ENCODE peak calls at places on chromosome 6, in six cellular contexts. B is GM23338, F is GM12878, S is K562, M is HCT116, U is HepG2. A is an unnamed sample. For H4K20me1, the result is how much of the 10 kb centered on the place peaks cover.

GRCh38 chr6:25635886-25636317 is 16.1 kb upstream of the SCGN start:
- DNase-seq in M (no peak), B (no peak), U (peak), S (no peak), F (no peak), A (no peak)

GRCh38 chr6:72976389-72976900 is 248.9 kb downstream of the KHDC1L start:
- DNase-seq in S (no peak), B (no peak), M (no peak), F (no peak), U (no peak), A (no peak)

GRCh38 chr6:100663219-100663863 is 198.6 kb upstream of the SIM1 start:
- DNase-seq in U (peak), F (no peak), M (no peak), S (no peak), B (no peak), A (no peak)

GRCh38 chr6:90948540-90948939 is 361.7 kb upstream of the MAP3K7 start:
- DNase-seq in S (no peak), B (no peak), F (no peak), M (no peak), U (no peak), A (no peak)

GRCh38 chr6:140138311-140138994 is 764.0 kb upstream of the CITED2 start:
- DNase-seq in F (no peak), B (no peak), S (no peak), M (no peak), U (no peak), A (no peak)

GRCh38 chr6:3350252-3350826 is 91.6 kb downstream of the PSMG4 start:
- DNase-seq in S (no peak), B (no peak), M (no peak), U (no peak), F (no peak), A (no peak)

GRCh38 chr6:5053864-5054426 is 31.2 kb upstream of the PPP1R3G start:
- DNase-seq in S (no peak), F (no peak), B (no peak), U (no peak), M (no peak), A (no peak)

GRCh38 chr6:56739836-56740815 is 97.4 kb upstream of the DST start:
- DNase-seq in U (peak), S (no peak), F (no peak), B (no peak), M (no peak), A (no peak)

GRCh38 chr6:1867197-1867596 is 257.5 kb downstream of the FOXC1 start:
- DNase-seq in S (no peak), M (no peak), B (no peak), F (no peak), U (no peak), A (no peak)

GRCh38 chr6:54716869-54717268 is 129.7 kb upstream of the FAM83B start:
- DNase-seq in M (no peak), B (no peak), F (no peak), S (no peak), U (no peak), A (no peak)

GRCh38 chr6:137904822-137905617 is 38.0 kb downstream of the TNFAIP3 start:
- DNase-seq in S (no peak), M (no peak), U (no peak), F (no peak), B (no peak), A (no peak)

GRCh38 chr6:75735491-75736186 is 13.4 kb upstream of the MYO6 start:
- DNase-seq in S (no peak), F (peak), U (peak), B (no peak), M (peak), A (no peak)

GRCh38 chr6:159969921-159970320 is 1.0 kb downstream of the IGF2R start:
- DNase-seq in S (no peak), U (peak), M (peak), F (no peak), B (peak), A (peak)

GRCh38 chr6:27375613-27376079 is 12.9 kb upstream of the ZNF391 start:
- DNase-seq in F (no peak), U (no peak), S (peak), B (peak), M (no peak), A (no peak)

GRCh38 chr6:31510007-31510406 is 12.1 kb downstream of the MICB start:
- DNase-seq in U (no peak), F (no peak), B (no peak), M (no peak), S (no peak), A (no peak)

GRCh38 chr6:141963543-141964295 is 169.0 kb upstream of the GJE1 start:
- DNase-seq in S (no peak), F (no peak), U (no peak), B (no peak), M (no peak), A (no peak)

GRCh38 chr6:121917263-121917829 is 481.9 kb downstream of the GJA1 start:
- DNase-seq in F (no peak), S (no peak), M (no peak), B (no peak), U (no peak), A (no peak)

GRCh38 chr6:145848555-145848954 is 34.0 kb upstream of the FBXO30 start:
- DNase-seq in U (no peak), M (no peak), S (no peak), F (no peak), B (no peak), A (peak)

GRCh38 chr6:122202576-122203137 is 196.8 kb upstream of the HSF2 start:
- DNase-seq in S (no peak), U (peak), F (no peak), M (no peak), B (peak), A (no peak)

GRCh38 chr6:143836150-143836549 is 7.0 kb upstream of the LTV1 start:
- DNase-seq in B (no peak), F (no peak), M (no peak), U (no peak), S (no peak), A (no peak)

GRCh38 chr6:14441371-14441781 is 323.8 kb downstream of the CD83 start:
- DNase-seq in S (no peak), B (no peak), M (no peak), U (no peak), F (no peak), A (no peak)

GRCh38 chr6:33613794-33614166 is 7.3 kb upstream of the ITPR3 start:
- DNase-seq in M (no peak), F (no peak), S (no peak), B (no peak), U (no peak), A (no peak)

GRCh38 chr6:90025418-90026089 is 131.3 kb downstream of the GJA10 start:
- DNase-seq in M (peak), U (no peak), B (no peak), F (no peak), S (no peak), A (peak)

GRCh38 chr6:15519681-15520080 is 143.1 kb downstream of the DTNBP1 start:
- DNase-seq in U (no peak), M (no peak), S (no peak), B (no peak), F (no peak), A (no peak)

GRCh38 chr6:128742900-128743299 is 140.0 kb upstream of the LAMA2 start:
- DNase-seq in B (peak), F (no peak), S (no peak), U (no peak), M (no peak), A (no peak)

GRCh38 chr6:27619436-27619835 is 146.5 kb upstream of the ZNF184 start:
- DNase-seq in B (no peak), S (no peak), F (no peak), M (no peak), U (no peak), A (no peak)

GRCh38 chr6:34583461-34583860 is 27.3 kb upstream of the SPDEF start:
- DNase-seq in F (no peak), U (no peak), S (peak), B (peak), M (no peak), A (no peak)

GRCh38 chr6:75098709-75099108 is 107.1 kb downstream of the COL12A1 start:
- DNase-seq in M (peak), F (no peak), U (peak), B (no peak), S (no peak), A (no peak)

GRCh38 chr6:112408522-112408921 is 61.4 kb downstream of the RFPL4B start:
- DNase-seq in B (peak), S (no peak), M (no peak), U (no peak), F (no peak), A (no peak)

GRCh38 chr6:129679250-129679649 is 30.7 kb downstream of the ARHGAP18 start:
- DNase-seq in U (no peak), F (no peak), S (no peak), B (no peak), M (no peak), A (no peak)

GRCh38 chr6:27757307-27757706 is 154.9 kb downstream of the OR2B2 start:
- DNase-seq in S (peak), B (peak), U (no peak), F (no peak), M (no peak), A (no peak)

GRCh38 chr6:129673758-129674157 is 36.2 kb downstream of the ARHGAP18 start:
- DNase-seq in M (no peak), F (no peak), B (no peak), S (no peak), U (no peak), A (no peak)

GRCh38 chr6:28134015-28134414 is 7.7 kb upstream of the ZKSCAN8 start:
- DNase-seq in B (peak), M (peak), S (no peak), F (no peak), U (peak), A (peak)

GRCh38 chr6:51350308-51350904 is 531.7 kb downstream of the TFAP2B start:
- DNase-seq in M (no peak), B (peak), S (no peak), F (no peak), U (no peak), A (no peak)

DNA sequence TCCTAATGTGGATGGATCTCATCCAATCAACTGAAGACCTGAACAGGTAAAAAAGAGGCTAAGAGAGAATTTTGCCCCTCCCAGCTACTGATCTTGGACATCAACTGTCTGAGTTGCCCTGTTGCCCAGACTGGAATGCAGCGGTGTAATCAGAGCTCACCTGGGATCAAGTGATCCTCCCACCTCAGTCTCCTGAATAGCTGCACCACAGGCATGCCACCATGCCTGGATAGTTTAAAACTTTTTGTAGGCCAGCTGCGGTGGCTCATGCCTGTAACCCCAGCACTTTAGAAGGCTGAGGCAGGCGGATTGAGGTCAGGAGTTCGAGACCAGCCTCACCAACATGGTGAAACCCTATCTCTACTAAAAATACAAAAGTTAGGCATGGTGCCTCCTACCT is 34.9 kb upstream of the GCNT2 start:
- DNase-seq in F (no peak), B (no peak), S (no peak), U (no peak), M (no peak), A (no peak)
- TF ChIP-seq REST in F (no peak), B (no peak), S (no peak), U (no peak), M (no peak), A (no peak)

GRCh38 chr6:107936162-107936909 is 21.7 kb downstream of the SEC63 start:
- DNase-seq in U (no peak), S (no peak), F (no peak), B (no peak), M (no peak), A (no peak)

GRCh38 chr6:107932580-107932979 is 25.4 kb downstream of the SEC63 start:
- DNase-seq in M (no peak), S (no peak), B (no peak), F (no peak), U (no peak), A (no peak)

GRCh38 chr6:107928984-107929383 is 29.0 kb downstream of the SEC63 start:
- DNase-seq in B (no peak), M (no peak), U (no peak), S (no peak), F (no peak), A (no peak)

DNA sequence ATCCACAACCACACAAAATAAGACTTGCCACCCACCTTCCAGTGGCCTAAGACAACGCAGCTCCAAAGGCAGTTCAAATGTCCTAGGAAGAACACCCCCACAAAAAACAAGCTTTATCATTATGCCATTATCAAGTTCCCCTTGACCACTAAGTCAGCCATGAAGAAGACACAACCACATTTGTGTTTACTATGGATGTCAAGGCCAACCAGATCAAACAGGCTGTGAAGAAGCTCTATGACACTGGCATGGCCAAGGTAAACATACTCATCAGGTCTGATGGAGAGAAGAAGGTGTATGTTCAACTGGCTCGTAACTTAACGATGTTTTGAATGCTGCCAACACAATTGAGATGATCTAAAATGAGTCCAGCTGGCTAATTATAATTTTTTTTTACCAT is 26.1 kb downstream of the SEC63 start:
- DNase-seq in M (no peak), S (no peak), F (no peak), B (no peak), U (peak), A (no peak)
- H4K20me1 ChIP-seq in M (under half), S (under half), F (under half), B (under half), U (under half), A (under half)

DNA sequence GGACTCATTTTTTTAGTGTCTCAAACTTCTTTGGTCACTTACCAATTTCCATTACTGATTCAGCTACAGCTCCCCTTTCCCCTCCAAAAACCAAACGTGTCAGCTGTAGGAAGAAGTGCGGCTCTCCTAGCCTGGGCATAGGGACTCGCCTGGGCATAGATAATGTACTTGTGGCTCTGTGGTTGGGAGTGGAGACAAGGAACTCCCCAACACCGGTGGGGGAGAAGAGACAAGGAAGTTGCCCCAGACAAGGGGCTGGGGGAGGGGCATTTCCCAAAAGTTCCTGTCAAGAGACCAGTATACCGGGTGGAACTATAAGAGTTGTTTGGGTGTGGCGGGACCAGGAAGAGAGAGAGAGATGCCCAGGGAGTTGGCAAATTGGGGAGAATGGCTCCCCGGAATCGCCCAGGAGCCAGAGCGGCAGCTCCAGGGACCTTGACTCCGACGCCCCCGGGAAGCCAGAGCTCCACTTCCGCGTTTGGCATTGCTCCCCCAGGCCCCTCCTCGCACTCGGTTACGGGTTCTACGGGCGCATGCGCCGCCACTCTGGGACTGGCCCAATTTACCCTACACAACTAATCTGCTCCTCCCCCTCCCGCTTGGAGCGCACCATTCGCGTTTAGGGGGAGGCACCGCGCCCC is 871 bp upstream of the ZFAND3 start:
- DNase-seq in U (peak), B (peak), M (peak), F (no peak), S (peak), A (peak)
- TF ChIP-seq REST in U (no peak), B (no peak), M (no peak), F (no peak), S (no peak), A (no peak)

GRCh38 chr6:158278015-158278414 is 34.2 kb upstream of the TULP4 start:
- DNase-seq in B (no peak), M (no peak), S (no peak), F (no peak), U (no peak), A (no peak)
- H4K20me1 ChIP-seq in B (under half), M (under half), S (under half), F (under half), U (under half), A (under half)

DNA sequence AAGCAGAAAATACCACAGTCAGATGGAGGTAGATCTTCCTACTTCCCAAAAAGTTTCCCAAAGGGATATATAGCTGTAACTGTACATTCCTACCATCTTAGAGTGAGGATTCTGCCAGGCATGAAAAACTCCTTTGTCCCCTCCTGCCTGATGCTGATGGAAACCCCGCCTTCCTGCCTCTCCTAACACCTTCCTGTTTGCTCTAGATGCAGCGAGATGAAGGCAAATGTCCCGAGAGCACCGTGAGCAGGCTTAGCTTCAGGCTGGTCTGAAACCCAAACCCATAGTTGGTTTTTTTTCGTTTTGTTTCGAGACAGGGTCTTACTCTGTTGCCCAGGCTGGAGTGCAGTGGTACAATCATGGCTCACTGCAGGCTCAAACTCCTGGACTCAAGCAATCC is 55.6 kb downstream of the MYB start:
- DNase-seq in B (no peak), S (no peak), M (no peak), U (no peak), F (no peak), A (no peak)
- TF ChIP-seq REST in B (no peak), S (no peak), M (no peak), U (no peak), F (no peak), A (no peak)

GRCh38 chr6:170313716-170314295 is 7.2 kb downstream of the FAM120B start:
- DNase-seq in S (no peak), U (no peak), M (no peak), F (no peak), B (peak), A (no peak)
- H4K20me1 ChIP-seq in S (under half), U (under half), M (under half), F (under half), B (under half), A (half or more)

GRCh38 chr6:104941694-104942177 is 15.2 kb upstream of the LIN28B start:
- DNase-seq in U (no peak), M (no peak), S (no peak), B (peak), F (no peak), A (no peak)
- TF ChIP-seq REST in U (no peak), M (no peak), S (no peak), B (no peak), F (no peak), A (no peak)

DNA sequence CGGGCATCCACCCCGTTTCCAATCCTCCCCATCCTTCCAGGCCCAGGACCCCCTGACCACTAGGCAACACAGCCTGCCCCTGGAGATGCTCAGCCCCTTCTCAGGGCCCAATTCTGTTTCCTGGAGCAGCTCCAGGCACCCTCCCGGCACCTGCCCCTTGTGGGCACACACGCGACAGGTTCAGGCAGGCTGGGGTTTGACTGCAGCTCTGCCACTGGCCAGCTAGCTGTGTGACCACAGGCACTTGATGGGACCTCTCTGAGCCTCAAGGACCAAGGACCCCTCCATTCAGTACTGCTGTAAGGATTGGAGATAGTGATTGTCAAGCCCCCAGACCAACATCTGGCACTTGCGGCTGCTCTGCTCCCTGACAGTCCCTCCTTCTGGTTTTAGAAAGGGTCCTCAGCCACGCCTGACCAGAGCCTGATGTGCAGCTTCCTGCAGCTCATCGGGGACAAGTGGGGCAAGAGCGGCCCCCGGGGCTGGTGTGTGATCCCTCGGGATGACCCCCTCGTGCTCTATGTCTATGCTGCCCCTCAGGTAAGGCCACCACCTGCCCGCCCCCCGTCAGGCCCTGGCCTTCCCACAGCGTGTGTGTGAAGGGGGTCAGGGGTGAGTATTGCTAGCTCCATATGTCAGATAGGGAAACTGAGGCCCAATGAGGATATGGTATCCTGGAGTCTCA is 21.7 kb downstream of the FGD2 start:
- DNase-seq in S (no peak), F (no peak), B (no peak), U (no peak), M (no peak), A (no peak)
- H4K20me1 ChIP-seq in S (under half), F (under half), B (under half), U (under half), M (under half), A (under half)

DNA sequence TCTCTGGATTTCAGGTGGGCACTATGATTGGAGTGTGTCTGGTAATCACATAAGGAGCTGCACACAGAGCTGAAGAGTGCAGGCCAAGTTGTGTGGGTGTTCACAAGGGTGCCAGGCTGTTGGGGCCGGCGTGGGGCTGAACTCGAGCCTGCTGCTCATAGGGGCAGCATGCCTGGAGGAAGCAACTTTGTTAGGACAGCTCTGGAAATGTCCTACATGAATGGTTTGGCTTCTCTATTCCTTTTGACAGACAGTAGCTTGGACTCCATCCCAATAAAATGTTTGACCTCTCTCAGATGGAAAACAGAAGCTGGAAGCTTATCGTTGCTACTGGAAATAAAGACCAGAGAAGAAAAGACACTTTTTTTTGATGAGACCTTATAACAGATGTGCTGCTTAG is 80.5 kb upstream of the EEF1E1 start:
- DNase-seq in B (no peak), F (no peak), M (no peak), S (no peak), U (no peak), A (no peak)
- TF ChIP-seq REST in B (no peak), F (no peak), M (no peak), S (no peak), U (no peak), A (no peak)

DNA sequence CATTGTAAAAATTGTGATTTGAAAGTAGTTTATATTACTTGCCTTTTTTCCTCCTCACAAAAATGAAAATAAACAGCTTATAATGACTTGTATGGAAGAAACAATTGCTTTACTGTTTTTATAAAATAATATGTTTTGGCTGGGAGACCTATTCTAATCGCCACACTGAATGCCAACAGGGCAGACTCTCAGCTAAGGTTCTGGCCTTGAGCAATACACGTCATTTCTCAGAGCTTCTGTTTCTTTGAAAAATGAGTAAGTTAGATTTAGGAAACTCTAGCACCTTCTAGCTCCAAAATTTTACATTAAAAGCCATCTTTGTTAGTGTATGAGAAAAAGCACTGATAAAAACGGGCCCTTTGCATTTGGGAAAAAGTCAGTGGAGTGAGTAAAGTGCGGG is 166.6 kb downstream of the ARID1B start:
- DNase-seq in U (no peak), B (no peak), F (no peak), M (no peak), S (no peak), A (no peak)
- H4K20me1 ChIP-seq in U (under half), B (under half), F (under half), M (under half), S (under half), A (half or more)